ENCODE peak calls at places on chromosomes 4 and X, in seven cellular contexts. T is heart left ventricle, G is prostate gland, E is IMR-90, H is stomach, P is upper lobe of right lung, K is brain microvascular endothelial cell. R is an unnamed sample. For H3K36me3, the result is how much of the 10 kb centered on the place peaks cover.

GRCh38 chrX:17521871-17522693 is 147.1 kb downstream of the NHS start:
- DNase-seq in H (no peak), E (peak), G (no peak), T (no peak), P (no peak), K (peak), R (peak)

GRCh38 chr4:7787067-7787466 is 152.6 kb downstream of the AFAP1 start:
- DNase-seq in K (no peak), G (no peak), P (no peak), H (no peak), E (no peak), T (no peak), R (no peak)

GRCh38 chr4:38669233-38669632 is 5.2 kb downstream of the KLF3 start:
- DNase-seq in P (no peak), T (no peak), H (no peak), G (no peak), K (peak), E (no peak), R (no peak)

GRCh38 chr4:138222041-138222440 is 20.1 kb downstream of the SLC7A11 start:
- DNase-seq in H (no peak), K (peak), E (peak), G (no peak), T (no peak), P (no peak), R (no peak)

GRCh38 chr4:84496356-84497219 is 2.5 kb downstream of the NKX6-1 start:
- DNase-seq in G (no peak), T (no peak), E (no peak), P (no peak), H (no peak), K (no peak), R (peak)

GRCh38 chr4:167614866-167615265 is 380.6 kb upstream of the SPOCK3 start:
- DNase-seq in E (no peak), G (no peak), H (no peak), K (peak), P (no peak), T (no peak), R (no peak)

GRCh38 chr4:112183252-112183651 is 38.0 kb downstream of the FAM241A start:
- DNase-seq in E (peak), H (no peak), T (no peak), G (no peak), K (no peak), P (no peak), R (no peak)

GRCh38 chrX:101668143-101668542 is 8.5 kb upstream of the ARMCX2 start:
- DNase-seq in T (no peak), P (no peak), G (no peak), K (no peak), H (no peak), E (no peak), R (no peak)

GRCh38 chr4:176641237-176641636 is 151.5 kb downstream of the VEGFC start:
- DNase-seq in G (no peak), E (peak), P (no peak), K (peak), T (no peak), H (no peak), R (no peak)

DNA sequence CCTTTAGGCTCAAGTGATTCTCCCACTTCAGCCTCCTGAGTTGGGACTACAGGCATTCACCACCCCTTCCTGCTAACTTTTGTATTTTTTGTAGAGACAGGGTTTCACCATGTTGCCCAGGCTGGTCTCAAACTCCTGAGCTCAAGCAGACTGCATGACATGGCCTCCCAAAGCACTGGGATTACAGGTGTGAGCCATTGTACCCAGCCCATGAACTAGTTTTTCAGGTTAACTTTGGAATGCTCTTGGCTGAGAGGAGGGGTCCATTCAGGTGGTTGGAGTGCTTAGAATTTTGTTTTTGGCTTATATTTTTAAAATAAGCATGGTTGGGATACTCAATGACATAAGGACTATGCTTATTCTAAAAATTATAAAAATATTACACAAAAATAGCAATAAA is 355.7 kb upstream of the MAGEB16 start:
- DNase-seq in G (no peak), T (no peak), K (no peak), H (no peak), E (no peak), P (no peak), R (no peak)
- H3K4me3 ChIP-seq in G (no peak), T (no peak), K (no peak), H (no peak), E (no peak), P (no peak), R (no peak)

GRCh38 chr4:102503831-102504786 is 3.0 kb downstream of the NFKB1 start:
- DNase-seq in P (no peak), H (no peak), K (no peak), G (no peak), T (no peak), E (no peak), R (no peak)
- H3K36me3 ChIP-seq in P (under half), H (under half), K (under half), G (under half), T (under half), E (under half), R (under half)

DNA sequence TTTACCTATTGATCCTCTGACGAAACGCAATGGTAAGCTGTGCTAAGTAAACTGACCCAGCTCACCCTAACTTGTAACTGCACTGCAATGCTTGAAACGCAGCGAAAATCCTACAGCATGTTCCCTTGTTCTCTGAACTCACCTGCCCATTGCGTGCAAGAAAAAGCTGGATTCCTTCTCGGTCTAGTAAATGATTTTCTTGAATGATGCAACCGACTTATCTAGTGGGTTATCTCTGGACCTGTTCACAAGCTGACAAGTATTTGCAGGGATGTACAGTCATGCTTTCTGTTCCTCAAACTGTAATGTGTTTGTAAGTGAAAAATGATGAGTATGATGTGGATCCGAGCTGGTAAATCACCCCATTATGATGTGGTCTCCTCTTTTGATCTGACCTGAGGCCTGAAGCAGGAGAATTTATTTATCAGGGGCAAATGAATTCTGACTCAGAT is 140.1 kb downstream of the BTC start:
- DNase-seq in K (peak), T (no peak), P (no peak), E (peak), G (no peak), H (no peak), R (no peak)
- H3K4me3 ChIP-seq in K (no peak), T (no peak), P (no peak), E (no peak), G (no peak), H (no peak), R (no peak)

GRCh38 chr4:159042097-159042605 is 60.7 kb upstream of the RAPGEF2 start:
- DNase-seq in H (peak), P (no peak), K (peak), G (no peak), E (no peak), T (peak), R (no peak)
- H3K36me3 ChIP-seq in H (under half), P (under half), K (under half), G (under half), E (under half), T (under half), R (under half)

GRCh38 chr4:36088542-36088941 is 155.8 kb downstream of the ARAP2 start:
- DNase-seq in H (no peak), E (no peak), G (peak), K (no peak), T (no peak), P (no peak), R (no peak)
- H3K4me3 ChIP-seq in H (no peak), E (no peak), G (no peak), K (no peak), T (no peak), P (no peak), R (no peak)

DNA sequence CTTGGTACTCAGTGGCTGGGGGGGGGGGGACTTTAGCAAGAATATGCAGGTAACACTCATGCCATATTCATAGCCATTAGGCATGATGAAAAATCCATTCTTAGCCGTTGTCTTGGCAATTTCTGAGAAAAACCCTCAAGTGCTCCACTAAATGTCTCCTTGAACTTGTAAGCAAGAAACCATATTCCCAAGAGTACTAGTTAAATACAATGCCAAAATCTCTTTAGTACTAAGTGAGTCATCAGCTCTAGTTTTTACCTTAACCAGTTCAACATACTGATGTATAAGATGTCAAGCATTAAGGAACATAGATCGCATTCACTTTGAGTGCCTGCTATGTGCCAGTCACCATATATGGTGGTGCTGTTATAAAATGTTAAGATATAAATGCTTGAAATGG is 27.5 kb downstream of the UBE2D3 start:
- DNase-seq in G (no peak), K (no peak), H (no peak), P (no peak), T (no peak), E (no peak), R (no peak)
- H3K36me3 ChIP-seq in G (under half), K (under half), H (half or more), P (half or more), T (half or more), E (under half), R (under half)

GRCh38 chr4:52995341-52996030 is 133.4 kb downstream of the RASL11B start:
- DNase-seq in H (no peak), G (no peak), K (no peak), T (no peak), E (peak), P (no peak), R (no peak)

GRCh38 chr4:52993771-52994170 is 131.7 kb downstream of the RASL11B start:
- DNase-seq in P (no peak), G (no peak), K (no peak), E (no peak), H (no peak), T (peak), R (no peak)

GRCh38 chr4:52996261-52997131 is 134.4 kb downstream of the RASL11B start:
- DNase-seq in T (peak), K (no peak), E (peak), G (no peak), P (no peak), H (no peak), R (no peak)

GRCh38 chr4:52998413-52998812 is 136.3 kb downstream of the RASL11B start:
- DNase-seq in G (no peak), E (no peak), P (no peak), H (no peak), T (no peak), K (no peak), R (no peak)

GRCh38 chr4:52997132-52997416 is 135.0 kb downstream of the RASL11B start:
- DNase-seq in K (no peak), P (no peak), H (no peak), T (no peak), G (no peak), E (no peak), R (no peak)
- H3K4me3 ChIP-seq in K (no peak), P (no peak), H (no peak), T (no peak), G (no peak), E (no peak), R (no peak)

GRCh38 chrX:124098089-124098488 is 136.6 kb downstream of the STAG2 start:
- DNase-seq in K (no peak), G (no peak), P (no peak), E (peak), H (no peak), T (no peak), R (no peak)
- H3K36me3 ChIP-seq in K (under half), G (under half), P (under half), E (under half), H (under half), T (half or more), R (under half)

GRCh38 chr4:26238782-26239647 is 81.8 kb upstream of the RBPJ start:
- DNase-seq in G (no peak), H (no peak), T (no peak), P (no peak), K (peak), E (peak), R (peak)

GRCh38 chr4:26237916-26238315 is 82.9 kb upstream of the RBPJ start:
- DNase-seq in P (no peak), T (no peak), H (no peak), G (no peak), E (no peak), K (no peak), R (no peak)

GRCh38 chr4:26235500-26235899 is 85.3 kb upstream of the RBPJ start:
- DNase-seq in H (peak), P (no peak), E (peak), G (no peak), T (peak), K (no peak), R (no peak)

GRCh38 chr4:26239796-26240195 is 81.0 kb upstream of the RBPJ start:
- DNase-seq in K (no peak), P (no peak), E (no peak), H (no peak), T (no peak), G (no peak), R (no peak)

GRCh38 chr4:26238426-26238781 is 82.4 kb upstream of the RBPJ start:
- DNase-seq in E (no peak), P (no peak), H (no peak), K (no peak), T (no peak), G (no peak), R (no peak)
- H3K4me3 ChIP-seq in E (no peak), P (no peak), H (no peak), K (no peak), T (no peak), G (no peak), R (no peak)